ENCODE peak calls at places on chromosomes 7 and 10, in seven cellular contexts. O is BE2C, Y is heart left ventricle, S is foreskin fibroblast, P is right lobe of liver, C is cardiac fibroblast, E is right atrium auricular region. H is an unnamed sample.

GRCh38 chr7:27808626-27809025 is 68.7 kb downstream of the TAX1BP1 start:
- DNase-seq in Y (no peak), E (no peak), P (no peak), O (no peak), C (peak), S (peak), H (no peak)

GRCh38 chr7:137798073-137798763 is 48.6 kb downstream of the DGKI start:
- DNase-seq in C (no peak), O (no peak), P (no peak), E (no peak), S (no peak), Y (no peak), H (no peak)

GRCh38 chr7:106049139-106049725 is 62.9 kb downstream of the SYPL1 start:
- DNase-seq in Y (no peak), P (no peak), O (no peak), E (no peak), S (no peak), C (no peak), H (no peak)

GRCh38 chr7:33511735-33512134 is 382.4 kb downstream of the BBS9 start:
- DNase-seq in C (no peak), E (no peak), P (no peak), Y (no peak), S (no peak), O (no peak), H (no peak)

GRCh38 chr7:13235961-13236360 is 548.5 kb downstream of the ARL4A start:
- DNase-seq in P (no peak), Y (no peak), C (peak), E (no peak), O (no peak), S (no peak), H (no peak)

GRCh38 chr7:20786049-20786412 is 655 bp downstream of the SP8 start:
- DNase-seq in E (no peak), O (no peak), Y (no peak), P (no peak), C (no peak), S (peak), H (no peak)

GRCh38 chr7:41039386-41040315 is 663.2 kb downstream of the INHBA start:
- DNase-seq in P (no peak), O (no peak), S (no peak), Y (no peak), E (no peak), C (peak), H (no peak)

GRCh38 chr10:125407000-125407502 is 246.7 kb upstream of the CTBP2 start:
- DNase-seq in C (no peak), E (no peak), Y (no peak), O (no peak), P (no peak), S (peak), H (peak)

GRCh38 chr10:79483948-79484347 is 28.4 kb upstream of the EIF5AL1 start:
- DNase-seq in C (peak), O (no peak), Y (peak), P (no peak), S (peak), E (no peak), H (no peak)

GRCh38 chr10:72847681-72848080 is 45.9 kb upstream of the OIT3 start:
- DNase-seq in O (no peak), Y (no peak), E (no peak), P (no peak), S (no peak), C (no peak), H (no peak)

DNA sequence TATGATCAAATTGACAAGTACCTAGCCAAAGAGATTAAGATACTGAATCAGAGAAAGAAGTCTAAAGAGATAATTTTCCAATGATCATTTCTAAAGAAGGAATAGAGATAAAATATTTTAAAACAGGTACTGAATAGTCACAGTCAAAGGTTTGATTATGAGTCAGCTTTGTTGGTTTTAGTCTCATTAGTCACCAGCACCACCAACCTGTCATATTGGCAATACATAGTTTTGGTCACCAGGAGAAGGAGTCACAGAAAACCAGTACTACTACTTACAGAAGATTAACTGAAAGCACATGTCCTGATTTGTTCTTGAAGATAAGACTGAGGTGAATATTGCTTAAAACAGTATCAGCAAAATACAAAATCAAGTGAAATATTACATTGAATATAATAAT is 34.6 kb downstream of the ZEB1 start:
- DNase-seq in Y (no peak), C (peak), P (no peak), E (no peak), S (peak), O (no peak), H (peak)
- TF ChIP-seq CTCF in Y (no peak), C (peak), P (peak), E (peak), S (no peak), O (peak), H (peak)

DNA sequence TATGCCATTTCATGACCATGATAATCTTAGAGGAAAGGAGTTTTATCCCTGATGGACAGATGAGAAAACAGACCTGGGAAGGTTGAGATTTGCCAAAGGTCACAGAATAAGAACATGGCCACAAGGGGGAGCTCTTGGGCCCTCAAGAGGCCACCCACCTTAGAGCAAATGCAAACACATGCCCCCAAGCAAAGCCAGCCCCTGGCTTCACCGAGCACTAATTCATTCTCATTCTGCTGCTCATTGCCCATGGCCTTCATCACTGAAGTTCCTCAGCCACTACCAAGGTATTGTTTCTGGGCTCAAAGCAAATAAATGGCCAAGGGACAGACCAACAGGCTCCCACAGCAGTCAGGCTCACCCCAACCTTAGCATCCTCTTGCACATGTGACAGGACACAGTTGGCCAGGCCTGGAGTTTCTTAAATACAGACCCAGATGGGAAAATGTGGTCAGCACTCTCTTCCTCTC is 44.2 kb downstream of the PDLIM1 start:
- DNase-seq in S (peak), C (peak), P (no peak), E (peak), O (peak), Y (peak), H (no peak)
- TF ChIP-seq CTCF in S (peak), C (peak), P (peak), E (peak), O (peak), Y (peak), H (peak)

DNA sequence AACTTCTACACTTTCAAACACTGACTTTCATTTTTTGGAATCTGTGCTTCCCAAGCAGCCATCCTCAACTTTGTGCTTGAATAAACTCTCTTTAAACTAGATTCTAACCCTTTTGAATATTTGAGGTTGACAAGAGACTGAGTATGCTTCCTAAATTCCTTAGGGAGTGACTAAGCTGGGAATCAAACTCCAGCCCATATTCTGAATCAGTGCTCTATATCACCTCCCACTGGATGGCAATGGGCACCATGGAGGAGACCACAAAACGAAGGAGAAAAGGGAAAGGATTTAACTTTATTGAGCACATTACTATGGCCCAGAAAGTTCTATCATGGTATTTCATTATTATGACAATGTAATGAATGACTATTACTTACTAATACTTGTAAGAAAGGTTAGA is 17.2 kb upstream of the SLC26A4 start:
- DNase-seq in Y (no peak), S (peak), E (no peak), O (no peak), P (no peak), C (peak), H (no peak)
- TF ChIP-seq CTCF in Y (no peak), S (peak), E (no peak), O (peak), P (no peak), C (peak), H (peak)

GRCh38 chr10:120995768-120996167 is 144.6 kb downstream of the WDR11 start:
- DNase-seq in E (no peak), S (no peak), C (no peak), O (no peak), P (no peak), Y (no peak), H (no peak)
- TF ChIP-seq CTCF in E (no peak), S (no peak), C (no peak), O (peak), P (no peak), Y (no peak), H (no peak)

GRCh38 chr7:90267263-90267858 is 22.4 kb downstream of the CFAP69 start:
- DNase-seq in Y (no peak), E (no peak), O (no peak), P (no peak), S (no peak), C (peak), H (no peak)
- TF ChIP-seq CTCF in Y (no peak), E (no peak), O (no peak), P (no peak), S (no peak), C (no peak), H (no peak)

GRCh38 chr10:59677253-59677831 is 32.3 kb downstream of the SLC16A9 start:
- DNase-seq in E (no peak), S (no peak), P (no peak), C (no peak), O (no peak), Y (no peak), H (no peak)

GRCh38 chr10:59674211-59674836 is 35.3 kb downstream of the SLC16A9 start:
- DNase-seq in E (no peak), Y (no peak), P (no peak), S (peak), C (peak), O (no peak), H (peak)

GRCh38 chr10:59678884-59679301 is 30.8 kb downstream of the SLC16A9 start:
- DNase-seq in S (peak), C (peak), P (no peak), E (no peak), Y (no peak), O (no peak), H (no peak)

GRCh38 chr10:59672150-59672875 is 37.3 kb downstream of the SLC16A9 start:
- DNase-seq in Y (no peak), S (no peak), P (no peak), E (no peak), O (no peak), C (no peak), H (no peak)

DNA sequence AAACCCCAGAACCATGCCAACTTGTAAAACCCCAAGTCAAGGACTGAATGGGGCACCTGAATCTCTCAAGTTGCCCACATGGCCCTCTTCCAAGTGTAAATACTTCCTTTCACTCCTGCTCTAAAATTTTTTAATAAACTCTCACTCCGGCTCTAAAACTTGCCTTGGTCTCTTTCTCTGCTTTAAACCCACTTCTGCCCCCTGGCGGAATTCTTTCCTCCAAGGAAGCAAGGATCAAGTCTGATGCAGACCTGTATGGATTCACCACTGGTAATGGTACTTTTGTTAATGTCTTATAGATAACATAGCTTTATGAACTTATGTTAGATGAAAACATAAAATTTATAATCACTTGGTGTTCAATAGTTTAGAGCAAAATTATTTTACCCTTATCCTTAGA is 33.8 kb downstream of the SLC16A9 start:
- DNase-seq in E (no peak), S (no peak), C (peak), Y (no peak), O (peak), P (no peak), H (no peak)
- TF ChIP-seq CTCF in E (no peak), S (no peak), C (peak), Y (no peak), O (peak), P (peak), H (no peak)